ENCODE peak calls at places on chromosomes 11 and 22, in six cellular contexts. J is stomach, M is A673, L is OCI-LY7, Q is GM23338, I is BJ. X is an unnamed sample. For H3K36me3, the result is how much of the 10 kb centered on the place peaks cover.

GRCh38 chr11:72958790-72959189 is 144.6 kb downstream of the ATG16L2 start:
- DNase-seq in Q (no peak), J (no peak), M (no peak), L (no peak), I (no peak), X (no peak)

GRCh38 chr22:46911341-46911740 is 148.9 kb downstream of the TBC1D22A start:
- DNase-seq in M (no peak), I (no peak), Q (no peak), L (no peak), J (no peak), X (no peak)

GRCh38 chr11:77993902-77994301 is 566 bp downstream of the INTS4 start:
- DNase-seq in J (no peak), M (no peak), I (no peak), L (peak), Q (peak), X (no peak)

GRCh38 chr22:45608763-45609180 is 62.9 kb upstream of the ATXN10 start:
- DNase-seq in Q (no peak), L (no peak), M (peak), I (no peak), J (no peak), X (no peak)

GRCh38 chr11:73233211-73233610 is 15.1 kb downstream of the P2RY2 start:
- DNase-seq in I (no peak), M (no peak), Q (no peak), J (no peak), L (no peak), X (no peak)

GRCh38 chr11:24833598-24833997 is 336.7 kb downstream of the LUZP2 start:
- DNase-seq in J (no peak), I (no peak), Q (no peak), M (no peak), L (no peak), X (no peak)

GRCh38 chr11:130536106-130537040 is 87.9 kb downstream of the ADAMTS15 start:
- DNase-seq in Q (no peak), I (no peak), L (no peak), J (no peak), M (no peak), X (no peak)

GRCh38 chr11:102661040-102661439 is 35.9 kb upstream of the MMP20 start:
- DNase-seq in L (no peak), I (no peak), M (no peak), J (no peak), Q (no peak), X (no peak)

GRCh38 chr11:132941024-132941646 is 591.2 kb downstream of the OPCML start:
- DNase-seq in M (peak), Q (peak), I (peak), L (peak), J (no peak), X (no peak)

GRCh38 chr11:116791002-116791812 is 472 bp downstream of the APOA5 start:
- DNase-seq in I (no peak), L (peak), Q (peak), J (peak), M (peak), X (peak)

GRCh38 chr11:2134022-2135010 is 4.9 kb downstream of the IGF2 start:
- DNase-seq in Q (no peak), J (no peak), I (no peak), L (no peak), M (no peak), X (no peak)

GRCh38 chr11:112294688-112295340 is 34.2 kb upstream of the PLET1 start:
- DNase-seq in L (no peak), I (no peak), J (no peak), Q (no peak), M (peak), X (no peak)

GRCh38 chr11:77142091-77142975 is 14.3 kb downstream of the MYO7A start:
- DNase-seq in Q (no peak), J (no peak), L (no peak), I (no peak), M (no peak), X (no peak)

GRCh38 chr11:29255401-29255800 is 761.4 kb downstream of the KCNA4 start:
- DNase-seq in L (peak), M (no peak), J (no peak), Q (no peak), I (no peak), X (no peak)

GRCh38 chr11:101439488-101439887 is 144.3 kb downstream of the TRPC6 start:
- DNase-seq in L (no peak), J (no peak), Q (peak), I (no peak), M (peak), X (no peak)

GRCh38 chr22:49204599-49205214 is 623.0 kb downstream of the BRD1 start:
- DNase-seq in J (peak), L (no peak), M (no peak), I (no peak), Q (no peak), X (no peak)

DNA sequence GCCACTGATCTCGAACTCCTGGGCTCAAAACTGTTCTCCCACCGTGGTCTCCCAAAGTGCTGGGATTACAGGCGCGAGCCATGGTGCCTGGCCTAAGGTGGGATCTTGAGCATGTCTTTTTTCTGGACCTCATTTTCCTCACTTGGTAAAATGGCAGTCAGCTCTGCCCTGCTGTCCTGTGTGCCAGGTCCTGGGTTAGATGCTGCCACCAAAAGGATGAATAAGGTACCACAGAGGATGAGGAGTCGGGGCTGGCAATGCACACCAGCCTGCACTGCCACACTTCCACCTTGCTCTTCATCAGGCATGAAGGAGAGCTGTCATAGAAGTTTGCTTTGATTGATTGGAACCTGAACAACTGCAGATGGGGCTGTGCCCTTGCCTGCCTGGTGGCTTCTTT is 32.3 kb downstream of the ACO2 start:
- DNase-seq in Q (peak), M (peak), L (peak), I (no peak), J (no peak), X (no peak)
- TF ChIP-seq CTCF in Q (peak), M (peak), L (peak), I (peak), J (no peak), X (peak)

GRCh38 chr11:21133244-21133643 is 463.9 kb downstream of the NELL1 start:
- DNase-seq in J (no peak), L (no peak), Q (no peak), M (no peak), I (no peak), X (no peak)
- H3K36me3 ChIP-seq in J (under half), L (under half), Q (under half), M (under half), I (under half), X (under half)

DNA sequence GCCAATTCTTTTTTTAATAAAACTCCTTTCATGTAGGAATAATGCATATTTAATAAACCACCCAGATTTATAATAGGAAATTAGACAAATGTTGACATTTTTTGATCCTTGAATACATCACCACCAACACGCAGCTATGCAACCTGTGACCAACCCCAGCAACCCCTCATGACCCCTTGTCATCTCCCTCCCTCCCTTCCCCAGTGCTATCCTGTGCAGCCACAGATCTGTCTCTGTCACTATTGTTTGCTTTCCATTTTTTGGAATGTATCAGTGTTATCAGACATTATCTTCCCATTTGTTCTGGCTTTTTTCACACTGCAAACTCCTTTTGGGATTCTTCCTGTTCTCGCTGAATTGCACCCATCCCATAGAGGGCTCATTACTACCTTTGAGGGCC is 114.1 kb downstream of the VPREB1 start:
- DNase-seq in Q (no peak), I (no peak), L (no peak), J (no peak), M (no peak), X (no peak)
- H3K4me3 ChIP-seq in Q (no peak), I (no peak), L (no peak), J (no peak), M (no peak), X (no peak)

GRCh38 chr11:12331239-12331874 is 46.0 kb upstream of the PARVA start:
- DNase-seq in J (peak), M (peak), L (peak), Q (peak), I (peak), X (no peak)
- TF ChIP-seq CTCF in J (peak), M (peak), L (peak), Q (peak), I (peak), X (peak)

DNA sequence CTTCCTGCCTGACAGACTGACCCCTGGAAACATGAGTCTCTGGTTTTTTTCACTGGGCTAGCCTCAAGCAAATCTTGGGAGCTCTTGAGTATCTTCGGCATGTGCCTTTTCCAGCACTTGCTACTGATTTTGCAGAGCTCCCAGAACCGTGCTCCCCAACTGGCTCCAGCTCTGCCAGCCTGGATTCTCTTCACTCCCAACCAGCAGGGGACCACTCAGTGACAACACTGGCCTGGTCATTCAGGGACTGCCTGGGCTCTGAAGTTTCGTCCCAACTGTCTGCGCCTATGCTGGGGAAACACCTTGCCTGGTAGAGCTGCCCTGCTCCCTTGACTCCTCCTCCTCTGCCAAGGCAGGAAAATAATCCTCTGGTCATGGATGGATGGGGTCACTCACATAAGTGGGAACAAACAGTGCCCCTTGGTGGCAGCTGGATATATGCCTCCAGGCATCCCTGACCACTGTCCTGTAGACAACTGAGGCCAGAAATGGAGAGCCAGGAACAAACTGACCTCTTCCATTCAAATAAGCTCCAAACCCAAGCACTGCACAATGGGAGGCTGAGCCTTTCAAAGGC is 30.2 kb downstream of the POLDIP3 start:
- DNase-seq in Q (no peak), J (no peak), I (no peak), L (no peak), M (no peak), X (no peak)
- H3K36me3 ChIP-seq in Q (under half), J (half or more), I (under half), L (half or more), M (half or more), X (under half)

DNA sequence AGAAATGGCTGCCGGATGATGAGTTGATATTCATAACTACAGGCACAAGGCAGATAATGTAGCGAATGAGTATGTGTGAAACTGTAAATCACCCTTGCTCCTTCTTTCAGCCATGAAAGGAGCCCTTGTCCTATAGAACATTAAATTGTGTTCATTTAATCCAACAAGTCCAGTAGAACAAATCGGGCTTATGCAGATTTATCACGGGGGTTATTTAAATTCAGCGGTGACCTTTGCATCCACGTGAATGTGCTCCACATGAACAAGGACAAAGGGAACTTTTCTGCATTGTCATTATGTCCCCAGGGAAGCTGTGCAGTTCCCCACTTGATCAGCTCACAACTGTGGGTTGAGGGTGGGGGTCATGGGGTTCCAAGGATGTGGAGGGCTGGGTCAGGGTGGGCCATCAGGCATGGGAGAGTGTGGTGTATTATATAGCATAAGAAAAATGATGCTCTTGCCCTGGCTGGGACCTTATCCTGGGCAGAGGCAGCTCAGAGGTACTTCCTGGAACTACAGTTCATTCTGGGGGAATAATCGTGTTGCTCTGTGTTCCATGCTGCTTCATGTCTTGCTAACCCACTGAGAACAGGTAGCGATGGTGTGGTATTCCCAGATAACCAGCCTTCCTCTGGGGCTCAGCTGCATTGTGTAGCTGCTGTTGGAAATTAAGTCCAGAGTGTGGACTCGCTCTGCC is 306.6 kb downstream of the FAT3 start:
- DNase-seq in Q (no peak), M (no peak), I (no peak), J (no peak), L (no peak), X (no peak)
- H3K4me3 ChIP-seq in Q (no peak), M (no peak), I (no peak), J (no peak), L (no peak), X (no peak)

X was measured in GM06990.